ENCODE peak calls at places on chromosome 16, in four cellular contexts. One of them, this sample, is unnamed.

GRCh38 chr16:77689971-77690370 is 32.3 kb upstream of the NUDT7 start:
- DNase-seq in HTR-8/SVneo: no peak
- DNase-seq in thoracic aorta: no peak
- DNase-seq in NCI-H187 treated with DMSO at 0.1 percent for 48 hours: no peak
- DNase-seq in this sample: no peak

GRCh38 chr16:23254338-23254737 is 47.8 kb upstream of the SCNN1B start:
- DNase-seq in HTR-8/SVneo: peak
- DNase-seq in thoracic aorta: no peak
- DNase-seq in NCI-H187 treated with DMSO at 0.1 percent for 48 hours: no peak
- DNase-seq in this sample: no peak

GRCh38 chr16:78383118-78383517 is 283.7 kb downstream of the WWOX start:
- DNase-seq in HTR-8/SVneo: no peak
- DNase-seq in thoracic aorta: no peak
- DNase-seq in NCI-H187 treated with DMSO at 0.1 percent for 48 hours: no peak
- DNase-seq in this sample: no peak

GRCh38 chr16:57017251-57017650 is 27.9 kb downstream of the NLRC5 start:
- DNase-seq in HTR-8/SVneo: no peak
- DNase-seq in thoracic aorta: no peak
- DNase-seq in NCI-H187 treated with DMSO at 0.1 percent for 48 hours: no peak
- DNase-seq in this sample: no peak

GRCh38 chr16:55508941-55509920 is at the start of gene LPCAT2:
- DNase-seq in HTR-8/SVneo: peak
- DNase-seq in thoracic aorta: no peak
- DNase-seq in NCI-H187 treated with DMSO at 0.1 percent for 48 hours: no peak
- DNase-seq in this sample: peak

GRCh38 chr16:4344659-4345438 is 6.3 kb downstream of the PAM16 start:
- DNase-seq in HTR-8/SVneo: no peak
- DNase-seq in thoracic aorta: no peak
- DNase-seq in NCI-H187 treated with DMSO at 0.1 percent for 48 hours: no peak
- DNase-seq in this sample: peak

GRCh38 chr16:88685156-88686061 is 898 bp downstream of the SNAI3 start:
- DNase-seq in HTR-8/SVneo: peak
- DNase-seq in thoracic aorta: no peak
- DNase-seq in NCI-H187 treated with DMSO at 0.1 percent for 48 hours: no peak
- DNase-seq in this sample: no peak

GRCh38 chr16:48575471-48576050 is 34.4 kb downstream of the N4BP1 start:
- DNase-seq in HTR-8/SVneo: no peak
- DNase-seq in thoracic aorta: no peak
- DNase-seq in NCI-H187 treated with DMSO at 0.1 percent for 48 hours: no peak
- DNase-seq in this sample: no peak

GRCh38 chr16:79593074-79593531 is 7.4 kb downstream of the MAF start:
- DNase-seq in HTR-8/SVneo: no peak
- DNase-seq in thoracic aorta: no peak
- DNase-seq in NCI-H187 treated with DMSO at 0.1 percent for 48 hours: no peak
- DNase-seq in this sample: no peak

GRCh38 chr16:64715624-64716023 is 406.2 kb downstream of the CDH11 start:
- DNase-seq in HTR-8/SVneo: no peak
- DNase-seq in thoracic aorta: no peak
- DNase-seq in NCI-H187 treated with DMSO at 0.1 percent for 48 hours: no peak
- DNase-seq in this sample: no peak

GRCh38 chr16:2308089-2308962 is 32.2 kb downstream of the ABCA3 start:
- DNase-seq in HTR-8/SVneo: no peak
- DNase-seq in thoracic aorta: no peak
- DNase-seq in NCI-H187 treated with DMSO at 0.1 percent for 48 hours: peak
- DNase-seq in this sample: no peak

GRCh38 chr16:88448461-88449266 is 4.4 kb upstream of the ZFPM1 start:
- DNase-seq in HTR-8/SVneo: no peak
- DNase-seq in thoracic aorta: no peak
- DNase-seq in NCI-H187 treated with DMSO at 0.1 percent for 48 hours: no peak
- DNase-seq in this sample: no peak

GRCh38 chr16:83891742-83892141 is 7.2 kb upstream of the MLYCD start:
- DNase-seq in HTR-8/SVneo: no peak
- DNase-seq in thoracic aorta: no peak
- DNase-seq in NCI-H187 treated with DMSO at 0.1 percent for 48 hours: no peak
- DNase-seq in this sample: no peak